ENCODE peak calls at places on chromosome 10, in nine cellular contexts. One of them, this sample, is unnamed.

GRCh38 chr10:86759073-86759672 is 2.8 kb downstream of the BMPR1A start:
- DNase-seq in left lung: no peak
- DNase-seq in suprapubic skin: no peak
- DNase-seq in heart left ventricle: no peak
- DNase-seq in effector memory CD4-positive, alpha-beta T cell: no peak
- DNase-seq in neural progenitor cell: no peak
- DNase-seq in mammary epithelial cell: no peak
- DNase-seq in adrenal gland: no peak
- DNase-seq in aorta: no peak
- DNase-seq in this sample: no peak

GRCh38 chr10:50545846-50546245 is 77.9 kb downstream of the SGMS1 start:
- DNase-seq in left lung: no peak
- DNase-seq in neural progenitor cell: no peak
- DNase-seq in effector memory CD4-positive, alpha-beta T cell: no peak
- DNase-seq in suprapubic skin: no peak
- DNase-seq in mammary epithelial cell: no peak
- DNase-seq in adrenal gland: no peak
- DNase-seq in aorta: no peak
- DNase-seq in heart left ventricle: no peak
- DNase-seq in this sample: no peak

GRCh38 chr10:89207801-89208551 is 859 bp upstream of the CH25H start:
- DNase-seq in heart left ventricle: peak; percentile 72
- DNase-seq in effector memory CD4-positive, alpha-beta T cell: no peak
- DNase-seq in suprapubic skin: peak; percentile 84
- DNase-seq in left lung: peak; percentile 53
- DNase-seq in neural progenitor cell: peak; percentile 65
- DNase-seq in aorta: peak; percentile 85
- DNase-seq in adrenal gland: peak; percentile 36
- DNase-seq in mammary epithelial cell: no peak
- DNase-seq in this sample: peak; percentile 32

GRCh38 chr10:119770928-119771327 is 45.1 kb downstream of the INPP5F start:
- DNase-seq in neural progenitor cell: no peak
- DNase-seq in effector memory CD4-positive, alpha-beta T cell: no peak
- DNase-seq in mammary epithelial cell: peak; percentile 84
- DNase-seq in adrenal gland: no peak
- DNase-seq in heart left ventricle: no peak
- DNase-seq in suprapubic skin: no peak
- DNase-seq in aorta: no peak
- DNase-seq in left lung: no peak
- DNase-seq in this sample: no peak

GRCh38 chr10:61975107-61975932 is 73.8 kb downstream of the ARID5B start:
- DNase-seq in effector memory CD4-positive, alpha-beta T cell: no peak
- DNase-seq in suprapubic skin: no peak
- DNase-seq in left lung: no peak
- DNase-seq in heart left ventricle: no peak
- DNase-seq in aorta: no peak
- DNase-seq in neural progenitor cell: no peak
- DNase-seq in adrenal gland: no peak
- DNase-seq in mammary epithelial cell: peak; percentile 72
- DNase-seq in this sample: no peak

GRCh38 chr10:119243478-119243877 is 36.1 kb downstream of the GRK5 start:
- DNase-seq in neural progenitor cell: peak; percentile 42
- DNase-seq in suprapubic skin: no peak
- DNase-seq in mammary epithelial cell: no peak
- DNase-seq in adrenal gland: no peak
- DNase-seq in heart left ventricle: no peak
- DNase-seq in effector memory CD4-positive, alpha-beta T cell: no peak
- DNase-seq in left lung: no peak
- DNase-seq in aorta: no peak
- DNase-seq in this sample: no peak

GRCh38 chr10:29535012-29535777 is 99.6 kb downstream of the SVIL start:
- DNase-seq in neural progenitor cell: peak; percentile 70
- DNase-seq in heart left ventricle: peak; percentile 55
- DNase-seq in effector memory CD4-positive, alpha-beta T cell: no peak
- DNase-seq in aorta: peak; percentile 82
- DNase-seq in left lung: peak; percentile 50
- DNase-seq in mammary epithelial cell: peak; percentile 83
- DNase-seq in suprapubic skin: no peak
- DNase-seq in adrenal gland: peak; percentile 33
- DNase-seq in this sample: peak; percentile 85

GRCh38 chr10:62900829-62901571 is 84.8 kb upstream of the EGR2 start:
- DNase-seq in effector memory CD4-positive, alpha-beta T cell: no peak
- DNase-seq in neural progenitor cell: no peak
- DNase-seq in suprapubic skin: no peak
- DNase-seq in adrenal gland: no peak
- DNase-seq in heart left ventricle: no peak
- DNase-seq in mammary epithelial cell: no peak
- DNase-seq in left lung: no peak
- DNase-seq in aorta: no peak
- DNase-seq in this sample: no peak

GRCh38 chr10:60138842-60139241 is 232.5 kb upstream of the CCDC6 start:
- DNase-seq in neural progenitor cell: no peak
- DNase-seq in suprapubic skin: no peak
- DNase-seq in mammary epithelial cell: no peak
- DNase-seq in adrenal gland: no peak
- DNase-seq in aorta: no peak
- DNase-seq in left lung: no peak
- DNase-seq in heart left ventricle: no peak
- DNase-seq in effector memory CD4-positive, alpha-beta T cell: no peak
- DNase-seq in this sample: no peak

GRCh38 chr10:119817991-119818888 is 54.4 kb downstream of the MCMBP start:
- DNase-seq in aorta: peak; percentile 91
- DNase-seq in effector memory CD4-positive, alpha-beta T cell: no peak
- DNase-seq in suprapubic skin: peak; percentile 81
- DNase-seq in heart left ventricle: peak; percentile 46
- DNase-seq in neural progenitor cell: peak; percentile 96
- DNase-seq in adrenal gland: peak; percentile 61
- DNase-seq in mammary epithelial cell: no peak
- DNase-seq in left lung: peak; percentile 61
- DNase-seq in this sample: peak; percentile 58

GRCh38 chr10:84924131-84924530 is 595.7 kb downstream of the CCSER2 start:
- DNase-seq in adrenal gland: no peak
- DNase-seq in left lung: no peak
- DNase-seq in neural progenitor cell: no peak
- DNase-seq in aorta: no peak
- DNase-seq in effector memory CD4-positive, alpha-beta T cell: no peak
- DNase-seq in mammary epithelial cell: no peak
- DNase-seq in heart left ventricle: no peak
- DNase-seq in suprapubic skin: no peak
- DNase-seq in this sample: no peak

GRCh38 chr10:78768041-78768569 is 300.7 kb upstream of the ZMIZ1 start:
- DNase-seq in effector memory CD4-positive, alpha-beta T cell: no peak
- DNase-seq in suprapubic skin: peak; percentile 67
- DNase-seq in aorta: no peak
- DNase-seq in adrenal gland: no peak
- DNase-seq in left lung: peak; percentile 28
- DNase-seq in heart left ventricle: no peak
- DNase-seq in mammary epithelial cell: no peak
- DNase-seq in neural progenitor cell: no peak
- DNase-seq in this sample: no peak

GRCh38 chr10:52228556-52228955 is 85.5 kb upstream of the DKK1 start:
- DNase-seq in heart left ventricle: no peak
- DNase-seq in mammary epithelial cell: peak; percentile 69
- DNase-seq in aorta: no peak
- DNase-seq in suprapubic skin: no peak
- DNase-seq in effector memory CD4-positive, alpha-beta T cell: no peak
- DNase-seq in adrenal gland: no peak
- DNase-seq in neural progenitor cell: no peak
- DNase-seq in left lung: no peak
- DNase-seq in this sample: no peak

GRCh38 chr10:103765168-103765567 is 90.2 kb downstream of the SH3PXD2A start:
- DNase-seq in mammary epithelial cell: peak; percentile 61
- DNase-seq in aorta: no peak
- DNase-seq in heart left ventricle: no peak
- DNase-seq in suprapubic skin: no peak
- DNase-seq in adrenal gland: no peak
- DNase-seq in left lung: no peak
- DNase-seq in effector memory CD4-positive, alpha-beta T cell: no peak
- DNase-seq in neural progenitor cell: no peak
- DNase-seq in this sample: no peak

GRCh38 chr10:32112055-32112454 is 55.8 kb upstream of the KIF5B start:
- DNase-seq in aorta: no peak
- DNase-seq in suprapubic skin: no peak
- DNase-seq in heart left ventricle: no peak
- DNase-seq in effector memory CD4-positive, alpha-beta T cell: no peak
- DNase-seq in left lung: no peak
- DNase-seq in mammary epithelial cell: peak; percentile 55
- DNase-seq in neural progenitor cell: no peak
- DNase-seq in adrenal gland: no peak
- DNase-seq in this sample: no peak

GRCh38 chr10:11832042-11832441 is 8.9 kb downstream of the PROSER2 start:
- DNase-seq in suprapubic skin: no peak
- DNase-seq in left lung: no peak
- DNase-seq in effector memory CD4-positive, alpha-beta T cell: no peak
- DNase-seq in aorta: no peak
- DNase-seq in mammary epithelial cell: no peak
- DNase-seq in neural progenitor cell: no peak
- DNase-seq in adrenal gland: no peak
- DNase-seq in heart left ventricle: no peak
- DNase-seq in this sample: no peak

GRCh38 chr10:82162549-82163210 is 287.7 kb downstream of the NRG3 start:
- DNase-seq in effector memory CD4-positive, alpha-beta T cell: no peak
- DNase-seq in neural progenitor cell: no peak
- DNase-seq in adrenal gland: no peak
- DNase-seq in left lung: no peak
- DNase-seq in mammary epithelial cell: no peak
- DNase-seq in aorta: no peak
- DNase-seq in heart left ventricle: no peak
- DNase-seq in suprapubic skin: no peak
- DNase-seq in this sample: no peak

GRCh38 chr10:80487791-80488538 is 33.9 kb downstream of the TSPAN14 start:
- DNase-seq in neural progenitor cell: no peak
- DNase-seq in adrenal gland: no peak
- DNase-seq in effector memory CD4-positive, alpha-beta T cell: peak; percentile 57
- DNase-seq in heart left ventricle: no peak
- DNase-seq in mammary epithelial cell: no peak
- DNase-seq in suprapubic skin: no peak
- DNase-seq in left lung: peak; percentile 79
- DNase-seq in aorta: peak; percentile 74
- DNase-seq in this sample: peak; percentile 67

GRCh38 chr10:80741278-80741677 is 203.6 kb downstream of the SH2D4B start:
- DNase-seq in neural progenitor cell: no peak
- DNase-seq in mammary epithelial cell: no peak
- DNase-seq in effector memory CD4-positive, alpha-beta T cell: no peak
- DNase-seq in left lung: no peak
- DNase-seq in adrenal gland: no peak
- DNase-seq in aorta: no peak
- DNase-seq in heart left ventricle: no peak
- DNase-seq in suprapubic skin: no peak
- DNase-seq in this sample: no peak

GRCh38 chr10:131068760-131069159 is 242.8 kb downstream of the TCERG1L start:
- DNase-seq in adrenal gland: no peak
- DNase-seq in aorta: no peak
- DNase-seq in suprapubic skin: peak; percentile 34
- DNase-seq in mammary epithelial cell: no peak
- DNase-seq in left lung: no peak
- DNase-seq in effector memory CD4-positive, alpha-beta T cell: no peak
- DNase-seq in neural progenitor cell: no peak
- DNase-seq in heart left ventricle: no peak
- DNase-seq in this sample: no peak

DNA sequence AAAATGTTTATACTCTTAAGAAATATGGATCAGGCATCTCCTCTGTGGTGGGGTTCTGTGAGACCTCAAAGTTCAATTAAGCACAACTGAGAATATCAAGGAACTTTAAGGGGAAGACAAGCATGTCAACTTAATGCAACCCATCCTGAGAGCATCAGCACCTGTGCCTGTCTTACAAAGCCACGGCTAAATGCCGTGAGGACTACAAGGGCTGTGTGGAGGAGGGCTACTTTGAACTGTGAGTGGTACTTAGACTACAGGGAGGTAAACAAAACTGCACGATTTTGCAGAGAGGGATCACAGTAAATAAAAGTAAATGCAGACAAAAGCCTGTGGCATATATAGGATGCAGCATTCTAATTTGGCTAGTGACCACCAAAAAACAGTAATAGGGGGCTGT is 139.1 kb downstream of the ATE1 start:
- DNase-seq in heart left ventricle: no peak
- DNase-seq in aorta: no peak
- DNase-seq in effector memory CD4-positive, alpha-beta T cell: no peak
- DNase-seq in mammary epithelial cell: no peak
- DNase-seq in neural progenitor cell: no peak
- DNase-seq in suprapubic skin: no peak
- DNase-seq in adrenal gland: no peak
- DNase-seq in left lung: no peak
- DNase-seq in this sample: no peak
- H3K4me1 ChIP-seq in heart left ventricle: no peaks in the 10 kb centered on the region
- H3K4me1 ChIP-seq in aorta: no peaks in the 10 kb centered on the region
- H3K4me1 ChIP-seq in effector memory CD4-positive, alpha-beta T cell: no peaks in the 10 kb centered on the region
- H3K4me1 ChIP-seq in mammary epithelial cell: no peaks in the 10 kb centered on the region
- H3K4me1 ChIP-seq in neural progenitor cell: peaks cover 9% of the 10 kb centered on the region
- H3K4me1 ChIP-seq in suprapubic skin: no peaks in the 10 kb centered on the region
- H3K4me1 ChIP-seq in adrenal gland: no peaks in the 10 kb centered on the region
- H3K4me1 ChIP-seq in left lung: no peaks in the 10 kb centered on the region
- H3K4me1 ChIP-seq in this sample: no peaks in the 10 kb centered on the region

GRCh38 chr10:68559872-68560200 is 301 bp upstream of the TET1 start:
- DNase-seq in suprapubic skin: no peak
- DNase-seq in mammary epithelial cell: no peak
- DNase-seq in heart left ventricle: no peak
- DNase-seq in neural progenitor cell: no peak
- DNase-seq in effector memory CD4-positive, alpha-beta T cell: no peak
- DNase-seq in aorta: no peak
- DNase-seq in adrenal gland: no peak
- DNase-seq in left lung: no peak
- DNase-seq in this sample: no peak
- H3K4me3 ChIP-seq in suprapubic skin: peak overlapping the region; percentile 72
- H3K4me3 ChIP-seq in mammary epithelial cell: peak overlapping the region; percentile 59
- H3K4me3 ChIP-seq in heart left ventricle: peak overlapping the region; percentile 67
- H3K4me3 ChIP-seq in neural progenitor cell: peak overlapping the region; percentile 89
- H3K4me3 ChIP-seq in effector memory CD4-positive, alpha-beta T cell: peak overlapping the region; percentile 64
- H3K4me3 ChIP-seq in aorta: peak overlapping the region; percentile 84
- H3K4me3 ChIP-seq in adrenal gland: peak overlapping the region; percentile 54
- H3K4me3 ChIP-seq in left lung: peak overlapping the region; percentile 42
- H3K4me3 ChIP-seq in this sample: no peak overlapping the region

DNA sequence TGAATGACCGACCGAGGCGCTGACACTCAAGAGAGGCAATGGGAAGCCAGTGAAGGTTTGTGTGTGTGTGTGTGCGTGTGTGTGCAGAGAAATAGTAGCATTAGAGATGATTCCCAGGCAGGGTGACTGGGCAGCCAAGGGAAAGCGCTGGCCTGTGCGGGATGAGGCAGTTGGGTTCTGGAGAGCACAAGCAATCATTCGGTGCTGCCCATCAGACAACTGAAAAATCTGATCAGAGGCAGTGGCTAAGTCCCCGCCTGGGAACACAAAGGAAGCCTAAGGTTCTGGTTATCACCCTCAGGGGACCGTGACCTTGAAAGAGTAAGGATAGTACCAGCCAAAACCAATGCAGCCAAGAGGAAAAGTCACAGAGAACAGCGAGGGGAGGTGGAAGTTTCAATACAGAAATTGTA is 899 bp upstream of the PDCD4 start:
- DNase-seq in effector memory CD4-positive, alpha-beta T cell: no peak
- DNase-seq in left lung: no peak
- DNase-seq in mammary epithelial cell: no peak
- DNase-seq in neural progenitor cell: peak; percentile 17
- DNase-seq in heart left ventricle: no peak
- DNase-seq in suprapubic skin: no peak
- DNase-seq in adrenal gland: no peak
- DNase-seq in aorta: no peak
- DNase-seq in this sample: no peak
- H3K4me1 ChIP-seq in effector memory CD4-positive, alpha-beta T cell: peaks cover 68% of the 10 kb centered on the region
- H3K4me1 ChIP-seq in left lung: peaks cover 9% of the 10 kb centered on the region
- H3K4me1 ChIP-seq in mammary epithelial cell: peaks cover 10% of the 10 kb centered on the region
- H3K4me1 ChIP-seq in neural progenitor cell: peaks cover 42% of the 10 kb centered on the region
- H3K4me1 ChIP-seq in heart left ventricle: peaks cover 20% of the 10 kb centered on the region
- H3K4me1 ChIP-seq in suprapubic skin: peaks cover 59% of the 10 kb centered on the region
- H3K4me1 ChIP-seq in adrenal gland: peaks cover 17% of the 10 kb centered on the region
- H3K4me1 ChIP-seq in aorta: peaks cover 7% of the 10 kb centered on the region
- H3K4me1 ChIP-seq in this sample: peaks cover 42% of the 10 kb centered on the region

GRCh38 chr10:96695975-96696634 is 24.2 kb downstream of the PIK3AP1 start:
- DNase-seq in heart left ventricle: no peak
- DNase-seq in suprapubic skin: no peak
- DNase-seq in adrenal gland: no peak
- DNase-seq in neural progenitor cell: no peak
- DNase-seq in effector memory CD4-positive, alpha-beta T cell: no peak
- DNase-seq in aorta: no peak
- DNase-seq in left lung: no peak
- DNase-seq in mammary epithelial cell: no peak
- DNase-seq in this sample: no peak
- H3K4me3 ChIP-seq in heart left ventricle: no peak overlapping the region
- H3K4me3 ChIP-seq in suprapubic skin: no peak overlapping the region
- H3K4me3 ChIP-seq in adrenal gland: no peak overlapping the region
- H3K4me3 ChIP-seq in neural progenitor cell: no peak overlapping the region
- H3K4me3 ChIP-seq in effector memory CD4-positive, alpha-beta T cell: no peak overlapping the region
- H3K4me3 ChIP-seq in aorta: no peak overlapping the region
- H3K4me3 ChIP-seq in left lung: no peak overlapping the region
- H3K4me3 ChIP-seq in mammary epithelial cell: no peak overlapping the region
- H3K4me3 ChIP-seq in this sample: no peak overlapping the region